ENCODE peak calls at places on chromosomes 12 and 14, in four cellular contexts. One of them, this sample, is unnamed.

GRCh38 chr14:51929156-51929555 is 60.2 kb upstream of the RTRAF start:
- DNase-seq in endodermal cell: no peak
- DNase-seq in transverse colon: no peak
- DNase-seq in prostate gland: no peak
- DNase-seq in this sample: peak

GRCh38 chr12:15982471-15982870 is 71.3 kb downstream of the DERA start:
- DNase-seq in prostate gland: no peak
- DNase-seq in endodermal cell: no peak
- DNase-seq in transverse colon: no peak
- DNase-seq in this sample: peak

GRCh38 chr14:60642270-60642789 is 6.9 kb downstream of the SIX1 start:
- DNase-seq in prostate gland: no peak
- DNase-seq in transverse colon: no peak
- DNase-seq in endodermal cell: peak
- DNase-seq in this sample: no peak

GRCh38 chr12:109154485-109155438 is 38.4 kb downstream of the ACACB start:
- DNase-seq in prostate gland: peak
- DNase-seq in endodermal cell: peak
- DNase-seq in transverse colon: peak
- DNase-seq in this sample: peak

GRCh38 chr12:21819236-21819635 is 44.7 kb upstream of the KCNJ8 start:
- DNase-seq in transverse colon: no peak
- DNase-seq in prostate gland: no peak
- DNase-seq in endodermal cell: no peak
- DNase-seq in this sample: peak

GRCh38 chr14:101072945-101073597 is 169.5 kb upstream of the RTL1 start:
- DNase-seq in endodermal cell: peak
- DNase-seq in transverse colon: peak
- DNase-seq in prostate gland: peak
- DNase-seq in this sample: peak

GRCh38 chr12:12704593-12705230 is 8.7 kb upstream of the GPR19 start:
- DNase-seq in endodermal cell: peak
- DNase-seq in prostate gland: peak
- DNase-seq in transverse colon: peak
- DNase-seq in this sample: peak

GRCh38 chr14:85310491-85311272 is 219.3 kb upstream of the FLRT2 start:
- DNase-seq in transverse colon: no peak
- DNase-seq in endodermal cell: no peak
- DNase-seq in prostate gland: no peak
- DNase-seq in this sample: no peak

GRCh38 chr12:12127304-12127703 is 56.6 kb downstream of the BCL2L14 start:
- DNase-seq in endodermal cell: no peak
- DNase-seq in prostate gland: no peak
- DNase-seq in transverse colon: no peak
- DNase-seq in this sample: no peak

GRCh38 chr12:84136862-84137367 is 775.7 kb downstream of the SLC6A15 start:
- DNase-seq in endodermal cell: no peak
- DNase-seq in prostate gland: no peak
- DNase-seq in transverse colon: no peak
- DNase-seq in this sample: peak

GRCh38 chr12:67892289-67892688 is 97.0 kb upstream of the IFNG-AS1 start:
- DNase-seq in transverse colon: no peak
- DNase-seq in prostate gland: no peak
- DNase-seq in endodermal cell: no peak
- DNase-seq in this sample: no peak

GRCh38 chr12:106249411-106250135 is 1.8 kb upstream of the CKAP4 start:
- DNase-seq in transverse colon: peak
- DNase-seq in endodermal cell: peak
- DNase-seq in prostate gland: no peak
- DNase-seq in this sample: no peak

GRCh38 chr12:2582631-2583616 is 211.8 kb upstream of the FKBP4 start:
- DNase-seq in endodermal cell: peak
- DNase-seq in transverse colon: peak
- DNase-seq in prostate gland: peak
- DNase-seq in this sample: peak

DNA sequence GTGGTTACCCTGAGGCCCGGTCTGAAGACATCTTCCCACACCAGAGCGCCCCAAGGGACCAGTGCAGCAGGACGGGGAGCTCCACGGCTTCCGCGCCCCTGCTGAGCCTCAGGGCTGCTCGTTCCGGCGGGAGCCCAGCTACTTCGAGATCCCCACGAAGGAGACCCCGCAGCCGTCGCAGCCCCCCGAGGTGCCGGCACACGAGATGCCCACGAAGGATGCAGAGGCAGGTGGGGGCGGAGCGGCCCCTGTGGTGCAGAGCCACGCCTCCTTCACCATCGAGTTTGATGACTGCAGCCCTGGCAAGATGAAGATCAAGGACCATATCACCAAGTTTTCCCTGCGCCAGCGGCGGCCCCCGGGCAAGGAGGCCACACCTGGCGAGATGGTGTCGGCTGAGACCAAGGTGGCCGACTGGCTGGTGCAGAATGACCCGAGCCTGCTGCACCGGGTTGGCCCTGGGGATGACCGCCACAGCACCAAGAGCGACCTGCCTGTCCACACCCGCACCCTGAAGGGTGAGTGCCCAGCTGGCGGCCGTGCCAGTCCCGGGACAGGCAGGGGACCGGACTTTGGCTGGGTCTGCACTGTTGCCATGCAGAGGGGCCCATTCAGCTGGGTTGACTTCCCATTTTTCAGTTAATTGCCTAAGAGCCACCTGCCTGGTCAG is 18.1 kb downstream of the CEP170B start:
- DNase-seq in endodermal cell: peak
- DNase-seq in transverse colon: no peak
- DNase-seq in prostate gland: no peak
- DNase-seq in this sample: no peak
- TF ChIP-seq CTCF in endodermal cell: no peak
- TF ChIP-seq CTCF in transverse colon: no peak
- TF ChIP-seq CTCF in prostate gland: no peak
- TF ChIP-seq CTCF in this sample: no peak

DNA sequence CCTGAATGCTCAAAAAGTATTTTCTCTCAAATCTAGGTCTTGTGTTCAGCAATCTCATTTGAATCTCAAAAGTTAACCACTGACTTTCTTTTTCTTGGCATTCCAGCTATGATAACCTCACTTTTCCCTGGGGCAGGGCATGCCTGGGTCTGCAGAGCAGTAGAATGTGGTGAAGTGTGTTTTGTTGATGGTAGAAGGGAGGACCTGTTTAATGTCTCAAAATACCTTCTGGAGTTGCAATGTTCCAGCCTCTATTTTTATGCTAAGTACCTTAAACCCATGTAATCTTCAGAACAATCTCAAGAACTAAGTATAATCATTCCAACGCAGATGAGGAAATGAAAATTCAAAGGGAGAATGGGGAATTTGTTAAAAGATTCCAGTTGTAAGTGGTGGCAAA is 82.1 kb upstream of the FUT8 start:
- DNase-seq in transverse colon: no peak
- DNase-seq in endodermal cell: no peak
- DNase-seq in prostate gland: no peak
- DNase-seq in this sample: no peak
- H3K4me3 ChIP-seq in transverse colon: no peak
- H3K4me3 ChIP-seq in endodermal cell: no peak
- H3K4me3 ChIP-seq in prostate gland: no peak
- H3K4me3 ChIP-seq in this sample: no peak

GRCh38 chr12:116737774-116738657 is at the start of the genes RNFT2 and SPRING1:
- DNase-seq in prostate gland: peak
- DNase-seq in endodermal cell: peak
- DNase-seq in transverse colon: peak
- DNase-seq in this sample: peak
- TF ChIP-seq CTCF in prostate gland: no peak
- TF ChIP-seq CTCF in endodermal cell: peak
- TF ChIP-seq CTCF in transverse colon: no peak
- TF ChIP-seq CTCF in this sample: no peak

GRCh38 chr12:65879878-65880277 is 55.6 kb downstream of the HMGA2 start:
- DNase-seq in endodermal cell: no peak
- DNase-seq in transverse colon: no peak
- DNase-seq in prostate gland: no peak
- DNase-seq in this sample: peak

GRCh38 chr12:65878540-65878939 is 54.3 kb downstream of the HMGA2 start:
- DNase-seq in prostate gland: no peak
- DNase-seq in transverse colon: no peak
- DNase-seq in endodermal cell: peak
- DNase-seq in this sample: peak

GRCh38 chr12:65881965-65882413 is 57.7 kb downstream of the HMGA2 start:
- DNase-seq in transverse colon: peak
- DNase-seq in prostate gland: peak
- DNase-seq in endodermal cell: peak
- DNase-seq in this sample: peak

GRCh38 chr12:65882504-65882903 is 58.2 kb downstream of the HMGA2 start:
- DNase-seq in endodermal cell: no peak
- DNase-seq in transverse colon: no peak
- DNase-seq in prostate gland: no peak
- DNase-seq in this sample: no peak

GRCh38 chr12:65881348-65881961 is 57.2 kb downstream of the HMGA2 start:
- DNase-seq in transverse colon: peak
- DNase-seq in endodermal cell: no peak
- DNase-seq in prostate gland: no peak
- DNase-seq in this sample: peak
- H3K4me3 ChIP-seq in transverse colon: peak
- H3K4me3 ChIP-seq in endodermal cell: no peak
- H3K4me3 ChIP-seq in prostate gland: no peak
- H3K4me3 ChIP-seq in this sample: no peak